ENCODE peak calls at places on chromosome 20, in seven cellular contexts. C is fibroblast of villous mesenchyme; S is epithelial cell of esophagus; O is keratinocyte; Z is CD4-positive, alpha-beta T cell; F is body of pancreas; W is WERI-Rb-1. E is an unnamed sample.

GRCh38 chr20:41329435-41330342 is 10.9 kb upstream of the LPIN3 start:
- DNase-seq in F (no peak), Z (peak; percentile 39), O (peak; percentile 89), S (peak; percentile 95), W (no peak), C (peak; percentile 97), E (peak; percentile 41)

GRCh38 chr20:50678213-50678898 is 13.0 kb downstream of the RIPOR3 start:
- DNase-seq in S (no peak), Z (no peak), O (no peak), W (no peak), F (peak; percentile 79), C (no peak), E (peak; percentile 98)

GRCh38 chr20:45959956-45960630 is 11.9 kb downstream of the ZNF335 start:
- DNase-seq in C (no peak), S (no peak), O (no peak), F (no peak), Z (no peak), W (no peak), E (no peak)

GRCh38 chr20:45842169-45842812 is 8.7 kb downstream of the SNX21 start:
- DNase-seq in W (no peak), F (no peak), C (peak; percentile 91), S (no peak), Z (no peak), O (no peak), E (no peak)

GRCh38 chr20:34220581-34220980 is 20.6 kb upstream of the ASIP start:
- DNase-seq in S (peak; percentile 58), W (no peak), Z (no peak), C (peak; percentile 5), F (no peak), O (no peak), E (no peak)

GRCh38 chr20:48153523-48153922 is 368.2 kb upstream of the SULF2 start:
- DNase-seq in F (no peak), O (no peak), C (no peak), Z (no peak), W (no peak), S (no peak), E (no peak)

GRCh38 chr20:38658879-38659612 is 57.4 kb downstream of the ARHGAP40 start:
- DNase-seq in Z (peak; percentile 31), W (peak; percentile 67), S (peak; percentile 59), C (no peak), F (peak; percentile 32), O (no peak), E (peak; percentile 77)

GRCh38 chr20:38610521-38610920 is 8.9 kb downstream of the ARHGAP40 start:
- DNase-seq in C (no peak), W (no peak), F (no peak), O (no peak), Z (no peak), S (peak; percentile 70), E (no peak)

GRCh38 chr20:47851774-47852173 is 66.5 kb upstream of the SULF2 start:
- DNase-seq in O (no peak), S (no peak), Z (no peak), F (no peak), W (no peak), C (no peak), E (no peak)

DNA sequence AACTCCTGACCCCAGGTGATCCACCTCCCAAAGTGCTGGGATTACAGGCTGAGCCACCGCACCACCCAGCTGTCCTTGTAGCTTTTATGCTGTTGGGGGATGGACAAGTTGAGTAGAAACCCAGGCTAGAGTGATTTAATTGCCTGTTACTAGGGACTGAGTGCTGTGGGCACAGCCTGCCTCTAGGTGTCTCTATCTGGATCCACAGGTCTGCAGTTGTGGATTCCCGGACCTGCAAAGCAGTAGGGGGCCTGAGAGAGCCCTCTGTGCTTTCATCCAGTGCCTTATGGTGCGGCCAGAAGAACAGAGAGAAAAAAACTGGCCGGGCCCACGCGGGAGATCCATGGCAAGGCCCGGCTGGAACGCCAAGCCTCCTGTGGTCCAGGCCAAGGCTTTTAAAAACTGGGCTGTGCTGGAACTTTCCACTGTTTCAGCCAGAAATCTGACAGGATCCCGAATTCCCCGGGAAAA is 5.1 kb downstream of the SIRPA start:
- DNase-seq in C (peak; percentile 72), S (peak; percentile 76), O (no peak), Z (no peak), F (peak; percentile 44), W (peak; percentile 92), E (peak; percentile 53)
- TF ChIP-seq CTCF in C (peak; percentile 81), S (peak; percentile 77), O (peak; percentile 75), Z (no peak), F (peak; percentile 66), W (peak; percentile 85), E (peak; percentile 47)

GRCh38 chr20:5990946-5991345 is 40.5 kb downstream of the MCM8 start:
- DNase-seq in F (no peak), C (peak; percentile 32), S (no peak), Z (no peak), W (no peak), O (no peak), E (no peak)

GRCh38 chr20:5991623-5992441 is 41.4 kb downstream of the MCM8 start:
- DNase-seq in Z (no peak), F (no peak), W (no peak), S (no peak), O (no peak), C (peak; percentile 79), E (no peak)

GRCh38 chr20:5987383-5987782 is 36.9 kb downstream of the MCM8 start:
- DNase-seq in C (no peak), O (no peak), S (no peak), W (no peak), F (no peak), Z (no peak), E (no peak)

GRCh38 chr20:5989539-5989938 is 39.1 kb downstream of the MCM8 start:
- DNase-seq in F (no peak), W (no peak), Z (no peak), C (no peak), S (no peak), O (no peak), E (no peak)
- TF ChIP-seq CTCF in F (no peak), W (no peak), Z (no peak), C (no peak), S (no peak), O (peak; percentile 29), E (no peak)

DNA sequence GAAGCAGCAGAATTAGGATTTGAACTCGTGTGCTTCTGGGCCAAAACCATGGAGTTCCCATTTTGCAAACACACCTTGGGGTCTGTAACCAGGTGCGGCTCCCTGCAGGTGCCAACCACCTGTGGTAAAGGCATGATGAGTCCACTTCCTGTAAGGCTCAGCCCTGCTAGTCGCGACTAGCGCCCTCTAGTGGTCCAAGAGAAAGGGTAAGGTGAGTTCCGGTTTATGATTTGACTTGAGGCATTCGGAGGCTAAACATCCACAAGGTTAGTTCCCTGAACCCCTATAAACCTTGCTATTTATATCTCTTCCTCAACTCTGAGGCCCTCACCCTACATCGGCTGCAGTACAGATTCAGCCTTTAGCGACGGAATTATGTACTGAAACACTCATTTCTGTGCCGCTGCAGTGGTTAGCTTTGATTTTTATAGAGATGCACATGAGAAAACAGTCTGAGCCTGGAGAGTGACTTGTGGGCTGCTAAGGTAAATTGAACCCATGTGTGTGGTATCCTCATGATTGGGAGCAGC is 173.4 kb downstream of the PLCB1 start:
- DNase-seq in W (peak; percentile 73), S (peak; percentile 83), Z (peak; percentile 49), O (no peak), F (peak; percentile 78), C (peak; percentile 64), E (peak; percentile 47)
- TF ChIP-seq CTCF in W (peak; percentile 90), S (peak; percentile 76), Z (peak; percentile 66), O (peak; percentile 33), F (peak; percentile 51), C (peak; percentile 81), E (peak; percentile 53)

GRCh38 chr20:57697540-57697939 is 12.3 kb downstream of the PMEPA1 start:
- DNase-seq in C (no peak), O (no peak), S (no peak), W (no peak), Z (no peak), F (no peak), E (no peak)

GRCh38 chr20:57698867-57699275 is 10.9 kb downstream of the PMEPA1 start:
- DNase-seq in Z (no peak), F (no peak), W (no peak), O (peak; percentile 64), S (peak; percentile 66), C (no peak), E (peak; percentile 77)

GRCh38 chr20:57698191-57698866 is 11.5 kb downstream of the PMEPA1 start:
- DNase-seq in F (no peak), S (peak; percentile 99), Z (peak; percentile 53), W (no peak), C (peak; percentile 97), O (peak; percentile 98), E (peak; percentile 94)

GRCh38 chr20:57701090-57701489 is 8.7 kb downstream of the PMEPA1 start:
- DNase-seq in Z (no peak), S (no peak), O (no peak), C (no peak), W (no peak), F (no peak), E (no peak)

DNA sequence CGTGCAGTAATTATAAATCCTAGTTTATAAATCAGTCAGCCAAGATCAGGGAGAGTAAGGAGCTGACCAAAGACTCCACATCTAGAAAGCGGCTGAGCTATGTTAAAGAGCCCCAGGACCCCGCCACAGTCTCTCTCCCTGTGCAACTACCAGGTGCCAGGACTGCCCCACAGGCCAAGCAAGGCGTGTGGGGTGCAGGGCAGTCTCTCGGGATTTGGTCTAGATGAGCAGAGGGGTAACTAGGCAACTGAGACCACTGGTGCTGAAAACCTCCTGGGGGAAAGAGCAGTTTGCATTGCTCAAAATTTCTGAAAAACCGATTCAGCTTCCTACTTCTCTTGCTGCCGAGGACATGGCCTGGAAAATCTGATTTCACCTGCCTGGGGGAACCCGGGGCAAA is 10.4 kb downstream of the PMEPA1 start:
- DNase-seq in F (no peak), Z (no peak), C (no peak), W (no peak), O (no peak), S (no peak), E (no peak)
- TF ChIP-seq CTCF in F (no peak), Z (no peak), C (no peak), W (no peak), O (no peak), S (no peak), E (no peak)

DNA sequence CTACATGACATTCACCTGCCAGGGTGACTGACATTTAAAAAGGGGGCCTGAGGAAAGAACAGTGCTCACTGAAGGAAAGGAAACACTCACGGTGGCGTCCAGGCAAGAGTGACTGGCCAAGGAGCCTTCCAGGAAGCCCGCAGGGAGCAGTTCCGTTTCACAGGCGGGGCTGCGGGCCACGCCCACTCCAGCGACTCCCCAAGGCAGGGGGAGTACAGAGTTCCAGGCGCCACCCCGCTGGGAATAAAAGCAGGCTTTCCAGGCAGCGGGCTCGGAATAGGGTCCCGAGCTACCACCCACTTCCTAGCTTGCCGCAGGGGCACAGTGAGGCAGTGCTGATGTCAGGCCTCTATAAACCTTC is 34.2 kb downstream of the PKIG start:
- DNase-seq in F (no peak), Z (no peak), C (no peak), S (no peak), O (no peak), W (no peak), E (no peak)
- TF ChIP-seq CTCF in F (no peak), Z (no peak), C (no peak), S (no peak), O (no peak), W (no peak), E (no peak)

GRCh38 chr20:16007978-16008377 is 565.3 kb downstream of the KIF16B start:
- DNase-seq in Z (no peak), C (peak; percentile 1), F (no peak), W (no peak), S (peak; percentile 2), O (no peak), E (no peak)
- TF ChIP-seq CTCF in Z (no peak), C (no peak), F (no peak), W (peak; percentile 19), S (no peak), O (no peak), E (no peak)

E was measured in Calu3.